ENCODE peak calls at places on chromosomes 2 and 18, in nine cellular contexts. K, R, S, X, P, W, M, L and I are unnamed samples.

GRCh38 chr2:168336786-168337388 is 89.5 kb upstream of the STK39 start:
- DNase-seq in K (no peak), R (peak), S (no peak), X (no peak), P (no peak), W (peak), M (peak), L (peak), I (no peak)

GRCh38 chr2:239363946-239364637 is 36.7 kb downstream of the HDAC4 start:
- DNase-seq in K (no peak), R (no peak), S (no peak), X (no peak), P (no peak), W (no peak), M (no peak), L (no peak), I (no peak)

GRCh38 chr2:226354434-226354833 is 445.2 kb downstream of the IRS1 start:
- DNase-seq in K (no peak), R (no peak), S (peak), X (no peak), P (no peak), W (no peak), M (no peak), L (no peak), I (no peak)

GRCh38 chr18:5879479-5879882 is 15.8 kb downstream of the TMEM200C start:
- DNase-seq in K (no peak), R (no peak), S (peak), X (peak), P (no peak), W (no peak), M (no peak), L (no peak), I (no peak)

GRCh38 chr2:204109681-204110080 is 173.1 kb downstream of the ICOS start:
- DNase-seq in K (no peak), R (peak), S (no peak), X (no peak), P (peak), W (no peak), M (peak), L (no peak), I (no peak)

GRCh38 chr18:49591271-49591670 is 29.4 kb downstream of the LIPG start:
- DNase-seq in K (no peak), R (peak), S (no peak), X (no peak), P (no peak), W (no peak), M (no peak), L (peak), I (no peak)

GRCh38 chr2:240873098-240873788 is 4.6 kb downstream of the AGXT start:
- DNase-seq in K (no peak), R (no peak), S (no peak), X (no peak), P (no peak), W (no peak), M (no peak), L (no peak), I (no peak)

GRCh38 chr2:68196120-68196716 is 38.5 kb downstream of the PNO1 start:
- DNase-seq in K (no peak), R (no peak), S (peak), X (peak), P (no peak), W (no peak), M (peak), L (peak), I (no peak)

GRCh38 chr2:128663371-128664050 is 344.8 kb upstream of the HS6ST1 start:
- DNase-seq in K (no peak), R (no peak), S (no peak), X (no peak), P (no peak), W (no peak), M (no peak), L (no peak), I (no peak)

GRCh38 chr18:45526120-45526841 is 89.0 kb upstream of the SLC14A2 start:
- DNase-seq in K (no peak), R (no peak), S (peak), X (peak), P (no peak), W (no peak), M (no peak), L (no peak), I (no peak)

GRCh38 chr18:45569566-45569965 is 45.7 kb upstream of the SLC14A2 start:
- DNase-seq in K (no peak), R (no peak), S (no peak), X (no peak), P (no peak), W (no peak), M (no peak), L (no peak), I (no peak)

GRCh38 chr2:137508739-137509384 is 455.4 kb upstream of the HNMT start:
- DNase-seq in K (no peak), R (peak), S (no peak), X (no peak), P (no peak), W (no peak), M (no peak), L (no peak), I (no peak)

GRCh38 chr2:191675807-191676667 is 1.9 kb upstream of the NABP1 start:
- DNase-seq in K (peak), R (no peak), S (no peak), X (no peak), P (no peak), W (peak), M (no peak), L (peak), I (peak)

GRCh38 chr2:213015387-213016165 is 135.8 kb downstream of the IKZF2 start:
- DNase-seq in K (peak), R (no peak), S (no peak), X (no peak), P (no peak), W (no peak), M (no peak), L (no peak), I (no peak)

GRCh38 chr2:27080603-27080938 is 2.2 kb downstream of the EMILIN1 start:
- DNase-seq in K (no peak), R (no peak), S (no peak), X (no peak), P (no peak), W (no peak), M (no peak), L (peak), I (no peak)

GRCh38 chr18:7020995-7021777 is 96.4 kb downstream of the LAMA1 start:
- DNase-seq in K (no peak), R (no peak), S (no peak), X (peak), P (no peak), W (no peak), M (no peak), L (no peak), I (no peak)

GRCh38 chr18:7017013-7017412 is 100.6 kb downstream of the LAMA1 start:
- DNase-seq in K (no peak), R (no peak), S (no peak), X (no peak), P (no peak), W (no peak), M (no peak), L (no peak), I (no peak)

GRCh38 chr18:7025194-7025593 is 92.4 kb downstream of the LAMA1 start:
- DNase-seq in K (no peak), R (no peak), S (no peak), X (no peak), P (no peak), W (no peak), M (no peak), L (no peak), I (no peak)

GRCh38 chr18:7023581-7023980 is 94.0 kb downstream of the LAMA1 start:
- DNase-seq in K (no peak), R (no peak), S (no peak), X (no peak), P (no peak), W (no peak), M (no peak), L (no peak), I (no peak)

GRCh38 chr18:7021994-7022840 is 95.4 kb downstream of the LAMA1 start:
- DNase-seq in K (no peak), R (peak), S (peak), X (peak), P (no peak), W (no peak), M (peak), L (peak), I (no peak)
- TF ChIP-seq CTCF in K (peak), R (peak), S (peak), X (peak), P (no peak), W (no peak), M (peak), L (peak), I (peak)

GRCh38 chr2:233572468-233572867 is 5.9 kb upstream of the USP40 start:
- DNase-seq in K (no peak), R (peak), S (no peak), X (no peak), P (no peak), W (no peak), M (peak), L (no peak), I (no peak)
- H3K4me3 ChIP-seq in K (no peak), R (no peak), S (no peak), X (no peak), P (no peak), W (no peak), M (no peak), L (no peak), I (no peak)

GRCh38 chr2:18380316-18380715 is 180.1 kb downstream of the RDH14 start:
- DNase-seq in K (no peak), R (no peak), S (no peak), X (peak), P (no peak), W (no peak), M (no peak), L (no peak), I (no peak)

GRCh38 chr2:18379869-18380268 is 180.6 kb downstream of the RDH14 start:
- DNase-seq in K (no peak), R (no peak), S (no peak), X (no peak), P (no peak), W (no peak), M (no peak), L (no peak), I (no peak)

GRCh38 chr2:18381451-18381850 is 179.0 kb downstream of the RDH14 start:
- DNase-seq in K (no peak), R (no peak), S (no peak), X (no peak), P (no peak), W (no peak), M (no peak), L (no peak), I (no peak)

GRCh38 chr2:18376936-18377335 is 183.5 kb downstream of the RDH14 start:
- DNase-seq in K (no peak), R (no peak), S (no peak), X (no peak), P (no peak), W (no peak), M (no peak), L (no peak), I (no peak)

GRCh38 chr2:18378020-18378653 is 182.3 kb downstream of the RDH14 start:
- DNase-seq in K (no peak), R (peak), S (peak), X (peak), P (no peak), W (no peak), M (peak), L (peak), I (no peak)
- TF ChIP-seq CTCF in K (peak), R (peak), S (peak), X (peak), P (peak), W (peak), M (peak), L (peak), I (peak)

GRCh38 chr18:2969695-2970094 is 43.2 kb downstream of the LPIN2 start:
- DNase-seq in K (no peak), R (no peak), S (no peak), X (no peak), P (no peak), W (no peak), M (no peak), L (no peak), I (no peak)

GRCh38 chr18:2965797-2966196 is 47.1 kb downstream of the LPIN2 start:
- DNase-seq in K (no peak), R (no peak), S (no peak), X (no peak), P (no peak), W (no peak), M (no peak), L (no peak), I (no peak)

GRCh38 chr18:2968559-2968958 is 44.4 kb downstream of the LPIN2 start:
- DNase-seq in K (no peak), R (no peak), S (no peak), X (no peak), P (no peak), W (no peak), M (no peak), L (no peak), I (no peak)

GRCh38 chr18:2967820-2968219 is 45.1 kb downstream of the LPIN2 start:
- DNase-seq in K (no peak), R (no peak), S (no peak), X (no peak), P (no peak), W (no peak), M (no peak), L (no peak), I (no peak)

GRCh38 chr18:2967357-2967756 is 45.6 kb downstream of the LPIN2 start:
- DNase-seq in K (no peak), R (no peak), S (no peak), X (no peak), P (no peak), W (no peak), M (no peak), L (no peak), I (no peak)
- H3K4me3 ChIP-seq in K (peak), R (no peak), S (no peak), X (no peak), P (no peak), W (no peak), M (no peak), L (no peak), I (no peak)

GRCh38 chr2:201715459-201715858 is 17.0 kb upstream of the MPP4 start:
- DNase-seq in K (no peak), R (no peak), S (no peak), X (no peak), P (no peak), W (no peak), M (no peak), L (peak), I (no peak)
- TF ChIP-seq CTCF in K (no peak), R (peak), S (no peak), X (no peak), P (no peak), W (no peak), M (no peak), L (no peak), I (no peak)